ENCODE peak calls at places on chromosomes 12 and 14, in six cellular contexts. One of them, this sample, is unnamed.

GRCh38 chr14:89915114-89915878 is 39.2 kb downstream of the EFCAB11 start:
- DNase-seq in brain microvascular endothelial cell: peak
- DNase-seq in foreskin fibroblast: peak
- DNase-seq in psoas muscle: no peak
- DNase-seq in CD8-positive, alpha-beta T cell: peak
- DNase-seq in A549: peak
- DNase-seq in this sample: peak

GRCh38 chr14:53902307-53902706 is 54.3 kb downstream of the BMP4 start:
- DNase-seq in brain microvascular endothelial cell: no peak
- DNase-seq in foreskin fibroblast: peak
- DNase-seq in psoas muscle: no peak
- DNase-seq in CD8-positive, alpha-beta T cell: no peak
- DNase-seq in A549: no peak
- DNase-seq in this sample: peak

GRCh38 chr14:45201908-45202307 is 51.1 kb downstream of the MIS18BP1 start:
- DNase-seq in brain microvascular endothelial cell: peak
- DNase-seq in foreskin fibroblast: peak
- DNase-seq in psoas muscle: no peak
- DNase-seq in CD8-positive, alpha-beta T cell: no peak
- DNase-seq in A549: no peak
- DNase-seq in this sample: no peak

GRCh38 chr14:22474730-22475351 is 114.2 kb downstream of the DAD1 start:
- DNase-seq in brain microvascular endothelial cell: peak
- DNase-seq in foreskin fibroblast: peak
- DNase-seq in psoas muscle: no peak
- DNase-seq in CD8-positive, alpha-beta T cell: no peak
- DNase-seq in A549: no peak
- DNase-seq in this sample: no peak

GRCh38 chr12:65189028-65189718 is 19.8 kb downstream of the LEMD3 start:
- DNase-seq in brain microvascular endothelial cell: no peak
- DNase-seq in foreskin fibroblast: no peak
- DNase-seq in psoas muscle: no peak
- DNase-seq in CD8-positive, alpha-beta T cell: no peak
- DNase-seq in A549: no peak
- DNase-seq in this sample: no peak

GRCh38 chr14:24102357-24103048 is 8.4 kb downstream of the PCK2 start:
- DNase-seq in brain microvascular endothelial cell: no peak
- DNase-seq in foreskin fibroblast: no peak
- DNase-seq in psoas muscle: no peak
- DNase-seq in CD8-positive, alpha-beta T cell: no peak
- DNase-seq in A549: no peak
- DNase-seq in this sample: no peak

GRCh38 chr12:109489955-109490565 is 12.6 kb downstream of the UBE3B start:
- DNase-seq in brain microvascular endothelial cell: no peak
- DNase-seq in foreskin fibroblast: no peak
- DNase-seq in psoas muscle: no peak
- DNase-seq in CD8-positive, alpha-beta T cell: no peak
- DNase-seq in A549: no peak
- DNase-seq in this sample: no peak

GRCh38 chr14:51430600-51430999 is 190.6 kb downstream of the TMX1 start:
- DNase-seq in brain microvascular endothelial cell: no peak
- DNase-seq in foreskin fibroblast: no peak
- DNase-seq in psoas muscle: no peak
- DNase-seq in CD8-positive, alpha-beta T cell: no peak
- DNase-seq in A549: no peak
- DNase-seq in this sample: no peak

GRCh38 chr14:99562848-99563748 is 40.9 kb downstream of the CCDC85C start:
- DNase-seq in brain microvascular endothelial cell: peak
- DNase-seq in foreskin fibroblast: peak
- DNase-seq in psoas muscle: peak
- DNase-seq in CD8-positive, alpha-beta T cell: no peak
- DNase-seq in A549: peak
- DNase-seq in this sample: no peak

GRCh38 chr14:99561827-99562226 is 42.2 kb downstream of the CCDC85C start:
- DNase-seq in brain microvascular endothelial cell: no peak
- DNase-seq in foreskin fibroblast: no peak
- DNase-seq in psoas muscle: no peak
- DNase-seq in CD8-positive, alpha-beta T cell: no peak
- DNase-seq in A549: no peak
- DNase-seq in this sample: no peak

GRCh38 chr14:99559286-99559990 is 44.6 kb downstream of the CCDC85C start:
- DNase-seq in brain microvascular endothelial cell: no peak
- DNase-seq in foreskin fibroblast: no peak
- DNase-seq in psoas muscle: no peak
- DNase-seq in CD8-positive, alpha-beta T cell: no peak
- DNase-seq in A549: no peak
- DNase-seq in this sample: no peak

GRCh38 chr14:99560946-99561683 is 42.9 kb downstream of the CCDC85C start:
- DNase-seq in brain microvascular endothelial cell: no peak
- DNase-seq in foreskin fibroblast: no peak
- DNase-seq in psoas muscle: no peak
- DNase-seq in CD8-positive, alpha-beta T cell: no peak
- DNase-seq in A549: no peak
- DNase-seq in this sample: no peak

GRCh38 chr14:99560403-99560802 is 43.6 kb downstream of the CCDC85C start:
- DNase-seq in brain microvascular endothelial cell: no peak
- DNase-seq in foreskin fibroblast: no peak
- DNase-seq in psoas muscle: no peak
- DNase-seq in CD8-positive, alpha-beta T cell: no peak
- DNase-seq in A549: no peak
- DNase-seq in this sample: no peak
- H3K4me3 ChIP-seq in brain microvascular endothelial cell: no peak
- H3K4me3 ChIP-seq in foreskin fibroblast: no peak
- H3K4me3 ChIP-seq in psoas muscle: no peak
- H3K4me3 ChIP-seq in CD8-positive, alpha-beta T cell: no peak
- H3K4me3 ChIP-seq in A549: no peak
- H3K4me3 ChIP-seq in this sample: no peak

GRCh38 chr12:114355389-114356088 is 50.4 kb downstream of the TBX5 start:
- DNase-seq in brain microvascular endothelial cell: no peak
- DNase-seq in foreskin fibroblast: peak
- DNase-seq in psoas muscle: no peak
- DNase-seq in CD8-positive, alpha-beta T cell: no peak
- DNase-seq in A549: no peak
- DNase-seq in this sample: no peak
- TF ChIP-seq CTCF in brain microvascular endothelial cell: no peak
- TF ChIP-seq CTCF in foreskin fibroblast: peak
- TF ChIP-seq CTCF in psoas muscle: no peak
- TF ChIP-seq CTCF in CD8-positive, alpha-beta T cell: no peak
- TF ChIP-seq CTCF in A549: no peak
- TF ChIP-seq CTCF in this sample: peak

GRCh38 chr12:77228376-77228775 is 163.0 kb upstream of the E2F7 start:
- DNase-seq in brain microvascular endothelial cell: no peak
- DNase-seq in foreskin fibroblast: no peak
- DNase-seq in psoas muscle: no peak
- DNase-seq in CD8-positive, alpha-beta T cell: no peak
- DNase-seq in A549: no peak
- DNase-seq in this sample: no peak

GRCh38 chr12:77229640-77230442 is 164.5 kb upstream of the E2F7 start:
- DNase-seq in brain microvascular endothelial cell: peak
- DNase-seq in foreskin fibroblast: no peak
- DNase-seq in psoas muscle: no peak
- DNase-seq in CD8-positive, alpha-beta T cell: no peak
- DNase-seq in A549: no peak
- DNase-seq in this sample: no peak

GRCh38 chr12:77231548-77231947 is 166.2 kb upstream of the E2F7 start:
- DNase-seq in brain microvascular endothelial cell: no peak
- DNase-seq in foreskin fibroblast: peak
- DNase-seq in psoas muscle: peak
- DNase-seq in CD8-positive, alpha-beta T cell: no peak
- DNase-seq in A549: no peak
- DNase-seq in this sample: no peak

GRCh38 chr12:77236066-77236465 is 170.7 kb upstream of the E2F7 start:
- DNase-seq in brain microvascular endothelial cell: no peak
- DNase-seq in foreskin fibroblast: peak
- DNase-seq in psoas muscle: no peak
- DNase-seq in CD8-positive, alpha-beta T cell: no peak
- DNase-seq in A549: no peak
- DNase-seq in this sample: no peak

DNA sequence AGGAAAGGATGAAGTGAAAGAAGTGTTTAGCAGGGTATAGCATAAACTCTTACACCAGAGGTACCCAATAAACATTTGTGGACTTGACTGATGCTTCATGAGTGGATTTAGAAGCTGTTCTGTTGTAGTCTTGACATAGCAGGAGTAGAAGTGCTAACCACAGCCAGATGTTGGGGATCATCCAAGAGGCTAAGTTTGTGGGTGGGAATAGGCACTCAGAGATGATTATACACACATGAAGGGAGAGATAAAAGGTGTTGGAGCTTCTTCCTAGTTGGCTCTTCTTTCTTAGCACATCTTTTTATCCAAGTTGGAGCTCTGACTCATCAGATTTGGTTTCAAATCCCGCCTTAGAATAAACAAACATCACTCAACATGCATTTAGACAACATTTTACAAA is 166.7 kb upstream of the E2F7 start:
- DNase-seq in brain microvascular endothelial cell: no peak
- DNase-seq in foreskin fibroblast: peak
- DNase-seq in psoas muscle: no peak
- DNase-seq in CD8-positive, alpha-beta T cell: no peak
- DNase-seq in A549: no peak
- DNase-seq in this sample: peak
- H3K4me3 ChIP-seq in brain microvascular endothelial cell: no peak
- H3K4me3 ChIP-seq in foreskin fibroblast: no peak
- H3K4me3 ChIP-seq in psoas muscle: no peak
- H3K4me3 ChIP-seq in CD8-positive, alpha-beta T cell: no peak
- H3K4me3 ChIP-seq in A549: no peak
- H3K4me3 ChIP-seq in this sample: no peak

DNA sequence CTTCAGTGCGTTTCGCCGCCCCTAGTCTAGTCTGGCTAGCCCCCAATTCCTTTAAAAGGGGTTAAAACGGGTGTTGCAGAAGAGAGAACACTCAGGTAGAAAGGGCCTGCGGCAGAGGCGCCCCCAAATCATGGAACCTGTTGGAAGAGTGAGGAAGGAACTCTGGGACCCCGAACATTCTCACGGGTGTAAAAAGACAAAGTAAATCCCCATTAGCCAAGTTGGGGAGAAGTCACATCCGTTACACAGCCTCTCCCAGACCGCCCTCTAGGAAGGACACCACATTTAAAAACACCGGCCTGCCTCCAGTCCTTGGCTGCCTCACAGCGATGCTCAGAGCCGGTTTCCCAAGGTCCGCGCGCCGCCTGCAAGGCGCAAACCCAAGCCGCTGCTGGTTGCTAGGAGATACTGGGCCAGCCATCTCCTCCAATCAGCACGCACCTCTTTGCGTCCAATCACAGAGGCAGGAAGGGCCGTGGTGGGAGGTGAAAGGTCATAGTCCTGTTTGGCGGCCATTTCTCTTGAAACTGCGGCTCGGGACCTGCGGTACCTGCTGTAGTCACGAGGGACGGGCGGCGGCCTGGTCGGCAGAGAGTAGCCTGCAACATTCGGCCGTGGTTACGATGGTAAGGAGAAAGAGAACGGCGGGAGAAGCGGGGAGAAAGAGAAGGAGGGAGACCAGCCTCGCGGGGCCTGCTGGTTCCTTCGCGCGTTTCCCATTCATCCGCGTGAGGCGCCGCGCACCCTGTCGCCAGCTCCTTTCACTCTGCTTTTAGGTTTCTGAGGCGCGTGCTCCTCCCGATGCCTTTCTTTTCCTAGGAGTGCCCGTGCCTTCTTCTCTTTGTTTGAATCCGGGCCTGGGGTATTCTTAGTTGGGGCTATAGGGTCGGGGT is at the start of gene SNRPF:
- DNase-seq in brain microvascular endothelial cell: peak
- DNase-seq in foreskin fibroblast: peak
- DNase-seq in psoas muscle: peak
- DNase-seq in CD8-positive, alpha-beta T cell: peak
- DNase-seq in A549: peak
- DNase-seq in this sample: peak
- TF ChIP-seq CTCF in brain microvascular endothelial cell: peak
- TF ChIP-seq CTCF in foreskin fibroblast: peak
- TF ChIP-seq CTCF in psoas muscle: no peak
- TF ChIP-seq CTCF in CD8-positive, alpha-beta T cell: no peak
- TF ChIP-seq CTCF in A549: no peak
- TF ChIP-seq CTCF in this sample: no peak

GRCh38 chr14:71995741-71996140 is 63.5 kb downstream of the RGS6 start:
- DNase-seq in brain microvascular endothelial cell: no peak
- DNase-seq in foreskin fibroblast: no peak
- DNase-seq in psoas muscle: no peak
- DNase-seq in CD8-positive, alpha-beta T cell: no peak
- DNase-seq in A549: no peak
- DNase-seq in this sample: no peak

GRCh38 chr14:71994416-71994815 is 62.2 kb downstream of the RGS6 start:
- DNase-seq in brain microvascular endothelial cell: no peak
- DNase-seq in foreskin fibroblast: no peak
- DNase-seq in psoas muscle: no peak
- DNase-seq in CD8-positive, alpha-beta T cell: no peak
- DNase-seq in A549: no peak
- DNase-seq in this sample: no peak

GRCh38 chr14:72000907-72001306 is 68.7 kb downstream of the RGS6 start:
- DNase-seq in brain microvascular endothelial cell: no peak
- DNase-seq in foreskin fibroblast: no peak
- DNase-seq in psoas muscle: peak
- DNase-seq in CD8-positive, alpha-beta T cell: no peak
- DNase-seq in A549: no peak
- DNase-seq in this sample: no peak

GRCh38 chr14:71996615-71997014 is 64.4 kb downstream of the RGS6 start:
- DNase-seq in brain microvascular endothelial cell: no peak
- DNase-seq in foreskin fibroblast: no peak
- DNase-seq in psoas muscle: no peak
- DNase-seq in CD8-positive, alpha-beta T cell: no peak
- DNase-seq in A549: no peak
- DNase-seq in this sample: no peak
- H3K4me3 ChIP-seq in brain microvascular endothelial cell: no peak
- H3K4me3 ChIP-seq in foreskin fibroblast: no peak
- H3K4me3 ChIP-seq in psoas muscle: no peak
- H3K4me3 ChIP-seq in CD8-positive, alpha-beta T cell: no peak
- H3K4me3 ChIP-seq in A549: no peak
- H3K4me3 ChIP-seq in this sample: no peak

GRCh38 chr12:11651377-11651776 is 1.9 kb downstream of the ETV6 start:
- DNase-seq in brain microvascular endothelial cell: no peak
- DNase-seq in foreskin fibroblast: no peak
- DNase-seq in psoas muscle: no peak
- DNase-seq in CD8-positive, alpha-beta T cell: no peak
- DNase-seq in A549: no peak
- DNase-seq in this sample: no peak

GRCh38 chr12:11650697-11651281 is 1.3 kb downstream of the ETV6 start:
- DNase-seq in brain microvascular endothelial cell: peak
- DNase-seq in foreskin fibroblast: peak
- DNase-seq in psoas muscle: no peak
- DNase-seq in CD8-positive, alpha-beta T cell: no peak
- DNase-seq in A549: peak
- DNase-seq in this sample: no peak

GRCh38 chr12:11648514-11649412 is 711 bp upstream of the ETV6 start:
- DNase-seq in brain microvascular endothelial cell: peak
- DNase-seq in foreskin fibroblast: peak
- DNase-seq in psoas muscle: peak
- DNase-seq in CD8-positive, alpha-beta T cell: peak
- DNase-seq in A549: peak
- DNase-seq in this sample: peak

GRCh38 chr12:11650279-11650696 is 814 bp downstream of the ETV6 start:
- DNase-seq in brain microvascular endothelial cell: peak
- DNase-seq in foreskin fibroblast: no peak
- DNase-seq in psoas muscle: no peak
- DNase-seq in CD8-positive, alpha-beta T cell: no peak
- DNase-seq in A549: no peak
- DNase-seq in this sample: no peak

GRCh38 chr12:11649413-11650278 is at the start of gene ETV6:
- DNase-seq in brain microvascular endothelial cell: peak
- DNase-seq in foreskin fibroblast: peak
- DNase-seq in psoas muscle: peak
- DNase-seq in CD8-positive, alpha-beta T cell: peak
- DNase-seq in A549: peak
- DNase-seq in this sample: peak
- TF ChIP-seq CTCF in brain microvascular endothelial cell: no peak
- TF ChIP-seq CTCF in foreskin fibroblast: no peak
- TF ChIP-seq CTCF in psoas muscle: no peak
- TF ChIP-seq CTCF in CD8-positive, alpha-beta T cell: no peak
- TF ChIP-seq CTCF in A549: no peak
- TF ChIP-seq CTCF in this sample: no peak

GRCh38 chr12:52796429-52796794 is 495 bp upstream of the KRT3 start:
- DNase-seq in brain microvascular endothelial cell: no peak
- DNase-seq in foreskin fibroblast: no peak
- DNase-seq in psoas muscle: no peak
- DNase-seq in CD8-positive, alpha-beta T cell: no peak
- DNase-seq in A549: no peak
- DNase-seq in this sample: no peak
- H3K4me3 ChIP-seq in brain microvascular endothelial cell: no peak
- H3K4me3 ChIP-seq in foreskin fibroblast: no peak
- H3K4me3 ChIP-seq in psoas muscle: no peak
- H3K4me3 ChIP-seq in CD8-positive, alpha-beta T cell: no peak
- H3K4me3 ChIP-seq in A549: no peak
- H3K4me3 ChIP-seq in this sample: no peak